ENCODE peak calls at places on chromosomes 12 and 14, in seven cellular contexts. E is HFFc6; Y is activated B cell treated with CpG ODN at 0.5 μM for 24 hours; N is fibroblast of the aortic adventitia; H is activated naive CD4-positive, alpha-beta T cell; L is SK-N-MC; J is heart left ventricle. D is an unnamed sample.

GRCh38 chr12:14928946-14929345 is 9.4 kb downstream of the ERP27 start:
- DNase-seq in H (no peak), L (no peak), J (no peak), N (no peak), E (no peak), Y (no peak), D (no peak)

GRCh38 chr14:55610717-55611370 is 30.8 kb downstream of the KTN1 start:
- DNase-seq in N (no peak), H (no peak), E (no peak), L (no peak), Y (no peak), J (no peak), D (no peak)

GRCh38 chr14:64983439-64984310 is 3.0 kb upstream of the FNTB start:
- DNase-seq in E (peak), N (peak), J (no peak), Y (no peak), H (peak), L (no peak), D (peak)

GRCh38 chr12:129911437-129912049 is 7.7 kb upstream of the TMEM132D start:
- DNase-seq in N (no peak), H (no peak), L (peak), J (no peak), Y (no peak), E (no peak), D (no peak)

GRCh38 chr14:53934778-53935414 is 21.7 kb downstream of the BMP4 start:
- DNase-seq in N (no peak), E (no peak), J (no peak), Y (no peak), H (no peak), L (no peak), D (no peak)

GRCh38 chr12:124916370-124917134 is 2.1 kb upstream of the UBC start:
- DNase-seq in N (peak), E (peak), Y (no peak), H (no peak), J (peak), L (no peak), D (no peak)

GRCh38 chr14:77181124-77181602 is 435 bp upstream of the TMEM63C start:
- DNase-seq in J (no peak), Y (no peak), E (no peak), H (no peak), N (no peak), L (no peak), D (no peak)

GRCh38 chr14:91570021-91570420 is 59.9 kb upstream of the PPP4R3A start:
- DNase-seq in L (no peak), H (no peak), N (no peak), E (no peak), J (no peak), Y (no peak), D (no peak)

GRCh38 chr12:5172886-5173285 is 129.2 kb downstream of the KCNA5 start:
- DNase-seq in J (no peak), H (no peak), N (no peak), E (no peak), L (no peak), Y (no peak), D (no peak)

GRCh38 chr12:67068773-67069450 is 200.2 kb upstream of the CAND1 start:
- DNase-seq in E (no peak), Y (peak), J (peak), N (peak), H (peak), L (no peak), D (no peak)

GRCh38 chr14:91352101-91352500 is 65.5 kb downstream of the CCDC88C start:
- DNase-seq in N (peak), J (peak), Y (no peak), H (no peak), L (no peak), E (no peak), D (no peak)

GRCh38 chr14:54226103-54226502 is 170.7 kb upstream of the CDKN3 start:
- DNase-seq in J (no peak), E (no peak), H (no peak), Y (no peak), N (peak), L (no peak), D (no peak)

GRCh38 chr12:132227156-132227555 is 82.9 kb downstream of the NOC4L start:
- DNase-seq in J (no peak), E (no peak), L (no peak), Y (no peak), H (no peak), N (no peak), D (no peak)

GRCh38 chr12:32776258-32776657 is 20.6 kb upstream of the YARS2 start:
- DNase-seq in H (no peak), E (no peak), J (no peak), L (no peak), N (no peak), Y (no peak), D (no peak)

GRCh38 chr14:82385043-82385442 is 851.4 kb upstream of the SEL1L start:
- DNase-seq in E (no peak), Y (no peak), N (no peak), L (no peak), H (no peak), J (no peak), D (no peak)

GRCh38 chr14:80862983-80863382 is 78.6 kb downstream of the CEP128 start:
- DNase-seq in J (no peak), H (no peak), E (no peak), Y (no peak), L (no peak), N (peak), D (no peak)

GRCh38 chr12:110998971-110999370 is 78.6 kb upstream of the MYL2 start:
- DNase-seq in L (no peak), N (no peak), J (no peak), E (no peak), H (no peak), Y (no peak), D (no peak)

GRCh38 chr14:36652542-36653201 is 9.0 kb upstream of the PAX9 start:
- DNase-seq in J (no peak), H (no peak), Y (no peak), E (no peak), N (no peak), L (no peak), D (no peak)

GRCh38 chr14:96255501-96256366 is at the start of gene BDKRB1:
- DNase-seq in J (no peak), N (peak), E (peak), L (no peak), H (no peak), Y (no peak), D (no peak)

GRCh38 chr12:104703372-104703771 is 246.6 kb downstream of the CHST11 start:
- DNase-seq in L (no peak), N (no peak), J (no peak), Y (no peak), H (no peak), E (no peak), D (no peak)

GRCh38 chr14:105466491-105467248 is 8.0 kb upstream of the CRIP2 start:
- DNase-seq in J (peak), L (no peak), H (no peak), N (no peak), E (no peak), Y (no peak), D (no peak)

GRCh38 chr12:65313704-65314317 is 35.3 kb downstream of the MSRB3 start:
- DNase-seq in H (no peak), N (peak), L (no peak), Y (no peak), J (no peak), E (peak), D (no peak)

GRCh38 chr14:89196561-89196960 is 220.5 kb downstream of the FOXN3 start:
- DNase-seq in E (no peak), L (no peak), J (no peak), H (no peak), Y (no peak), N (no peak), D (no peak)

GRCh38 chr14:58816416-58817115 is 178.8 kb downstream of the DACT1 start:
- DNase-seq in Y (no peak), J (no peak), E (no peak), H (no peak), N (no peak), L (no peak), D (no peak)

GRCh38 chr12:95625012-95625411 is 73.7 kb upstream of the USP44 start:
- DNase-seq in H (no peak), N (no peak), E (no peak), J (no peak), L (no peak), Y (no peak), D (no peak)